ENCODE peak calls at places on chromosomes 7 and 10, in ten cellular contexts. N, T, Y, O, A, H, X, G, V and E are unnamed samples.

GRCh38 chr10:42836771-42837468 is 54.3 kb downstream of the BMS1 start:
- DNase-seq in N (peak; percentile 11), T (peak; percentile 32), Y (no peak), O (no peak), A (peak; percentile 32), H (no peak), X (no peak), G (peak; percentile 36), V (peak; percentile 62), E (no peak)

GRCh38 chr7:27163776-27164380 is 1.5 kb downstream of the HOXA9 start:
- DNase-seq in N (no peak), T (no peak), Y (no peak), O (no peak), A (peak; percentile 27), H (peak; percentile 9), X (no peak), G (no peak), V (no peak), E (no peak)

GRCh38 chr7:73838642-73839041 is 3.7 kb downstream of the METTL27 start:
- DNase-seq in N (no peak), T (no peak), Y (no peak), O (no peak), A (peak; percentile 90), H (no peak), X (no peak), G (no peak), V (no peak), E (no peak)

GRCh38 chr7:169165-169853 is 23.1 kb upstream of the FAM20C start:
- DNase-seq in N (no peak), T (no peak), Y (no peak), O (peak; percentile 17), A (no peak), H (no peak), X (no peak), G (no peak), V (no peak), E (no peak)

GRCh38 chr7:87735360-87735759 is 107.2 kb downstream of the RUNDC3B start:
- DNase-seq in N (no peak), T (peak; percentile 1), Y (no peak), O (no peak), A (peak; percentile 56), H (no peak), X (no peak), G (no peak), V (no peak), E (no peak)

GRCh38 chr7:80499350-80499955 is 12.4 kb downstream of the GNAT3 start:
- DNase-seq in N (no peak), T (peak; percentile 97), Y (no peak), O (no peak), A (peak; percentile 95), H (peak; percentile 22), X (peak; percentile 36), G (peak; percentile 18), V (peak; percentile 48), E (peak; percentile 71)

GRCh38 chr7:5396999-5397656 is 26.5 kb downstream of the TNRC18 start:
- DNase-seq in N (peak; percentile 92), T (no peak), Y (peak; percentile 41), O (peak; percentile 96), A (peak; percentile 96), H (peak; percentile 83), X (peak; percentile 84), G (no peak), V (peak; percentile 44), E (no peak)

GRCh38 chr10:31401287-31401686 is 82.3 kb downstream of the ZEB1 start:
- DNase-seq in N (no peak), T (no peak), Y (no peak), O (no peak), A (no peak), H (no peak), X (no peak), G (no peak), V (no peak), E (no peak)

GRCh38 chr10:32412499-32412853 is 33.5 kb upstream of the CCDC7 start:
- DNase-seq in N (no peak), T (peak; percentile 33), Y (no peak), O (no peak), A (peak; percentile 67), H (no peak), X (no peak), G (peak; percentile 15), V (no peak), E (no peak)

GRCh38 chr7:38744746-38745145 is 113.6 kb upstream of the AMPH start:
- DNase-seq in N (no peak), T (peak; percentile 78), Y (no peak), O (no peak), A (peak; percentile 83), H (no peak), X (no peak), G (no peak), V (no peak), E (peak; percentile 42)

DNA sequence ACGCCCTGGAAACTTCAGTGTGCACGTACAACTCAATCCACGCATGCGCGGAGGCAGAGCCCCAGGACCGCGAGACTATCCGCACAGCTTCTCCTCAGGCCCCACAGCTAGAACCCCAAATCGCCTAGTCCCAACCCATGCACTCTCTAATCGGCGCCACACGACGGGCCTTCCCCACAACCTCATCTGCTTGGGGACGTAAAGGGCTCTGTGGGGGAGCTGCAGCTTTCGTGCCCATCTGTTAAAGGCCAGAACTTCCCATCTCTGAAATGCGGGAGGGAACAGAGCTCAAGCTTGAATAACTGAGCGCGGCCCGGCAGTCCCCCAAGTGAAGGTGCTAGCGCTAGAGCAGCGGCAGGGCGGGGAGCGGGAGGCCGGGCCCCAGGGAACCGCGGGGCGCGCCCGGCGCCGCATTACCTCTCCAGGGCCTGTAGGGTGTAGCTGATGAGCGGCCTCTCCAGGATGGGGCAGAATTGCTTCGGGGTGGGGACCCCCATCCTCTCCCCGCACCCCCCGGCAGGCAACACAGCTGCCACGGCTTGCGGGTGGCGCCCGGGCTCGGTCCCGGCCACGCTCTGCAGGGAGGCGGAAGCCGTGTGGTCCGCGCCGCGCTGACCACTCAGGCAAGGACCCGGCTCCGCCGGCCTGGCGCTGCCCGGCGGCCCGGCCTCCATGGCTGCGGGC is 547 bp downstream of the CRPPA start:
- DNase-seq in N (peak; percentile 89), T (peak; percentile 90), Y (peak; percentile 68), O (peak; percentile 89), A (peak; percentile 79), H (peak; percentile 88), X (peak; percentile 88), G (peak; percentile 86), V (peak; percentile 89), E (no peak)
- H3K4me3 ChIP-seq in N (peak overlapping the region; percentile 60), T (peak overlapping the region; percentile 66), Y (peak overlapping the region; percentile 82), O (peak overlapping the region; percentile 40), A (peak overlapping the region; percentile 54), H (peak overlapping the region; percentile 79), X (peak overlapping the region; percentile 55), G (peak overlapping the region; percentile 43), V (peak overlapping the region; percentile 88), E (peak overlapping the region; percentile 39)

GRCh38 chr10:84739641-84740040 is 411.3 kb downstream of the CCSER2 start:
- DNase-seq in N (no peak), T (no peak), Y (no peak), O (no peak), A (no peak), H (no peak), X (no peak), G (peak; percentile 20), V (no peak), E (no peak)

DNA sequence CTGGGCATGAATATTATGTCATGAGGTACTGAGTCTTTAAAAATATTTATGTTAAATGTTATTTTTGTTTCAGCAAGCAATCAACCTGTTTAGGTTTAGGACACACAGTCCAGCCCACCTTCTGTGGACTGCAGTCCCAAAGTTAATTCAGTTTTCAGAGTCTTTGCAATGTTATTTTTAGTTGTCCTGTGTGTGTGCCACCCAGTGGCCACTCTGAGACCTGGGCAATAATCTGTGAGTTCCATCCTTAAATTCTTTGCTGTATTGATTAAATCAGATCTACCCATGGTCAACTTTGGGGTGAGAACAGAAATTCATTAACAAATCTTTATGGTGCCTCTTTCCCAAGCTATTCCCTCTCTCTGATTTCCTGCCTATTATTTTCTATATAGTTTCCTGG is 415.1 kb downstream of the CCSER2 start:
- DNase-seq in N (no peak), T (peak; percentile 9), Y (no peak), O (no peak), A (no peak), H (no peak), X (no peak), G (peak; percentile 35), V (peak; percentile 39), E (no peak)
- TF ChIP-seq CTCF in N (peak; percentile 35), T (peak; percentile 65), Y (no peak), O (no peak), A (peak; percentile 69), H (peak; percentile 54), X (peak; percentile 38), G (no peak), V (peak; percentile 62), E (peak; percentile 41)

GRCh38 chr10:68106656-68107055 is 2.6 kb upstream of the MYPN start:
- DNase-seq in N (no peak), T (peak; percentile 83), Y (no peak), O (no peak), A (peak; percentile 89), H (no peak), X (no peak), G (no peak), V (no peak), E (peak; percentile 91)
- H3K4me3 ChIP-seq in N (no peak overlapping the region), T (peak overlapping the region; percentile 3), Y (no peak overlapping the region), O (no peak overlapping the region), A (peak overlapping the region; percentile 52), H (no peak overlapping the region), X (no peak overlapping the region), G (no peak overlapping the region), V (no peak overlapping the region), E (no peak overlapping the region)

GRCh38 chr7:113113912-113114311 is 4.4 kb downstream of the SMIM30 start:
- DNase-seq in N (no peak), T (no peak), Y (no peak), O (no peak), A (no peak), H (no peak), X (no peak), G (no peak), V (peak; percentile 39), E (no peak)
- TF ChIP-seq CTCF in N (no peak), T (peak; percentile 39), Y (no peak), O (no peak), A (peak; percentile 28), H (peak; percentile 34), X (peak; percentile 18), G (no peak), V (peak; percentile 37), E (peak; percentile 18)